ENCODE peak calls at places on chromosome 7, in ten cellular contexts. T is sigmoid colon, M is HCT116, D is GM23338, O is suprapubic skin, Q is transverse colon, L is breast epithelium, X is K562, N is spleen, V is esophagus muscularis mucosa. S is an unnamed sample. For H3K4me1, the result is how much of the 10 kb centered on the place peaks cover.

GRCh38 chr7:30159698-30160143 is 24.9 kb downstream of the MTURN start:
- DNase-seq in Q (peak), O (no peak), M (no peak), T (no peak), N (peak), X (peak), V (no peak), L (no peak), D (peak), S (peak)

GRCh38 chr7:94577357-94577756 is 67.7 kb downstream of the CASD1 start:
- DNase-seq in D (no peak), Q (no peak), N (no peak), M (no peak), X (no peak), V (no peak), L (no peak), T (no peak), O (no peak), S (no peak)

GRCh38 chr7:47485640-47486435 is 96.1 kb downstream of the TNS3 start:
- DNase-seq in V (no peak), D (no peak), X (no peak), T (no peak), M (no peak), L (peak), N (peak), Q (peak), O (no peak), S (peak)

GRCh38 chr7:4066206-4066605 is 615.9 kb upstream of the FOXK1 start:
- DNase-seq in M (no peak), Q (no peak), X (no peak), L (no peak), V (no peak), T (no peak), O (no peak), D (no peak), N (no peak), S (peak)

GRCh38 chr7:149850007-149850594 is 11.9 kb downstream of the ZNF862 start:
- DNase-seq in N (no peak), V (no peak), M (no peak), L (no peak), T (no peak), Q (no peak), D (no peak), X (no peak), O (no peak), S (no peak)

GRCh38 chr7:148918058-148918596 is 34.0 kb upstream of the EZH2 start:
- DNase-seq in V (no peak), O (no peak), X (no peak), Q (no peak), N (no peak), D (no peak), T (no peak), M (no peak), L (no peak), S (no peak)

GRCh38 chr7:85014936-85015335 is 171.9 kb downstream of the SEMA3D start:
- DNase-seq in N (no peak), L (no peak), Q (no peak), D (peak), M (no peak), V (no peak), T (no peak), O (no peak), X (peak), S (no peak)

GRCh38 chr7:143205560-143206293 is 16.1 kb upstream of the TAS2R40 start:
- DNase-seq in D (no peak), M (no peak), O (no peak), N (no peak), X (no peak), L (peak), V (no peak), Q (peak), T (peak), S (no peak)

GRCh38 chr7:46811529-46811928 is 770.4 kb downstream of the TNS3 start:
- DNase-seq in N (no peak), M (no peak), V (no peak), L (no peak), Q (no peak), T (peak), D (no peak), X (no peak), O (no peak), S (no peak)

GRCh38 chr7:32335107-32335506 is 155.1 kb downstream of the LSM5 start:
- DNase-seq in Q (no peak), T (no peak), N (no peak), M (no peak), V (peak), D (no peak), O (no peak), L (no peak), X (no peak), S (no peak)

GRCh38 chr7:140607441-140607989 is 33.1 kb downstream of the DENND2A start:
- DNase-seq in L (peak), T (peak), D (no peak), Q (peak), X (no peak), V (no peak), N (peak), O (peak), M (no peak), S (no peak)

GRCh38 chr7:76294344-76295024 is 8.0 kb upstream of the HSPB1 start:
- DNase-seq in V (peak), L (peak), D (peak), Q (peak), X (peak), T (peak), M (peak), O (peak), N (peak), S (peak)

GRCh38 chr7:137834552-137834951 is 12.2 kb downstream of the DGKI start:
- DNase-seq in T (no peak), L (no peak), X (no peak), O (no peak), Q (no peak), D (no peak), V (peak), N (no peak), M (no peak), S (no peak)

DNA sequence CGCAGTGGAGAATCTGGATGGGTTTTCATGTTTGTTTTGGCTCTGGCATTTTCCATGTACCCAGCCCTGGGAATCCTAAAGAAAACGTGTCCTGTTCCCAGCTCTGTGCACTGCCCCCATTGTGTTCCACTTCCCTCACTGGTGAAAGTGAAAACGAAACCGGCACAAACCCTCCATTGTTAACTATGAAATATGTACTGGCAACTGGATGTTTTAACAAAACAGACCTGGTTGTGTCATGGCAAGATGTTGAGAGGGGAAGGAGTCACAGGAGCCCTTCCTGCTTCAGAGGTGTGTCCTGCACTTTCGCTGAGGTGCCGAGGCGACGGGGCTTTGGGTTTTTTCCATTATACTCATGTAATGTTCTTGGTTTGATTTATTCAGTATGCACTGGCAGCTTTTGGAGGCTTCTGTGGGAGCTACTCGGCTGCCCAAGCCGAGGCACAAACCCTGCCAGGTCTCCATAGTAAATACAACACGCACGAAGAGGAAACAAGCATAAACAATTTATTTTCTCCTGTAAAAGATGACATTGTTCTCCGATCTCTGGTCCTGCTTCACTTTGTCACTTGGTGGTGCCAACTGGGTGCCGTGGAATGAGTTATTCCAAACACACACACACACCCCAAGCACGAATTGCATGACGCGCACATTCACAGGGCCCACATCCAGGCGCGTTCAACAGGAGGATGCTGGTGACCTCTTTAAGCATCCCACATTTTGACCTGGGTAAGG is 118.2 kb downstream of the CDK6 start:
- DNase-seq in X (no peak), O (no peak), V (no peak), T (peak), N (peak), D (no peak), L (peak), Q (peak), M (no peak), S (peak)
- H3K27ac ChIP-seq in X (no peak), O (peak), V (peak), T (peak), N (peak), D (no peak), L (peak), Q (peak), M (no peak), S (peak)

GRCh38 chr7:108420482-108420908 is 35.7 kb downstream of the NRCAM start:
- DNase-seq in D (no peak), Q (no peak), M (no peak), O (no peak), V (no peak), T (no peak), L (no peak), X (no peak), N (no peak), S (no peak)
- TF ChIP-seq POLR2AphosphoS5 in D (no peak), Q (no peak), M (no peak), O (no peak), V (no peak), T (no peak), L (no peak), X (no peak), N (no peak), S (no peak)

DNA sequence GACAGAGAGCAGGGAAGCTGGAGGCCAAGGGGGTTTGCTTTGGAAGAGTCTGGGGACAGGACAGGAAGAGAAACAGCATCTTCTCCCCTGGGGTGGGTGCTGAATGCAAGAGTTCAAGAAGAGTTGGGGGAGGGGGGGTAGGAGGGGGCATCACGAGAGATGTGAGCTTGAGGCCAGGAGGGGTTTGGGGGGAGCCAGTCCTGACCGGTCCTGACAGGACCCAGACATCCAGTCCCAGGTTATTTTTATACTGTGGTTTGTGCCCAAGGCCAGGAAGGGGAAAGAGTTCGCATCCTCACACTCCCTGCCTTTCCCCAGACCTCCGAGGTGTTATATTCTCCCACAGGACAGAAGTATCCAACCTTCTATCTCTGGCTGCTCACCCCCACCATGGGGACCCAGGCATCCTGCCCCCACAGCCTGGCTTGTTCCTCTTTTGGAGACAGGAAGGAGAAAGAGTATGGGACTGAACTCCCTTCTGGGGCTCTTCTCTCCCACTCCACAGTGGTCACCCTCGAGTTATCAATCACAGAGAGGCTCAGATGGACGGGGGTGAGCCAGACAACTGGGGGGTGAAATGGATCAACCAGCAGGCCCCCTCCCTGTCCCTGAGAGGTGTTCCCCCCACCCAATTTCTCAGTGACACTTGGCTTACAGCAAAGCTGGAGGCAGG is 2.8 kb downstream of the TSC22D4 start:
- DNase-seq in L (no peak), V (no peak), D (no peak), O (no peak), T (no peak), N (peak), M (no peak), X (no peak), Q (no peak), S (no peak)
- H3K4me1 ChIP-seq in L (under half), V (half or more), D (under half), O (half or more), T (under half), N (half or more), M (under half), X (under half), Q (half or more), S (half or more)

GRCh38 chr7:105013818-105014724 is at the start of gene KMT2E:
- DNase-seq in N (peak), X (peak), Q (peak), M (peak), O (peak), D (peak), T (peak), L (peak), V (peak), S (peak)

GRCh38 chr7:105014725-105015630 is 973 bp downstream of the KMT2E start:
- DNase-seq in O (no peak), D (peak), V (no peak), M (no peak), X (peak), Q (peak), T (peak), N (peak), L (peak), S (peak)

GRCh38 chr7:105015631-105015965 is 1.6 kb downstream of the KMT2E start:
- DNase-seq in D (peak), O (no peak), M (no peak), V (no peak), N (no peak), T (no peak), Q (peak), X (peak), L (no peak), S (peak)

GRCh38 chr7:105017263-105018051 is 3.5 kb downstream of the KMT2E start:
- DNase-seq in Q (no peak), D (no peak), M (no peak), N (no peak), X (peak), V (no peak), O (no peak), T (no peak), L (no peak), S (no peak)

GRCh38 chr7:105016083-105017075 is 2.4 kb downstream of the KMT2E start:
- DNase-seq in M (no peak), N (no peak), L (no peak), V (no peak), D (no peak), O (no peak), X (no peak), Q (no peak), T (no peak), S (no peak)
- H3K27ac ChIP-seq in M (no peak), N (peak), L (peak), V (peak), D (no peak), O (peak), X (peak), Q (peak), T (peak), S (peak)

GRCh38 chr7:129845178-129845971 is 107.4 kb downstream of the UBE2H start:
- DNase-seq in V (no peak), L (no peak), O (no peak), M (peak), X (peak), T (no peak), N (no peak), D (no peak), Q (no peak), S (no peak)
- TF ChIP-seq POLR2AphosphoS5 in V (no peak), L (no peak), O (no peak), M (no peak), X (peak), T (no peak), N (no peak), D (no peak), Q (no peak), S (no peak)

DNA sequence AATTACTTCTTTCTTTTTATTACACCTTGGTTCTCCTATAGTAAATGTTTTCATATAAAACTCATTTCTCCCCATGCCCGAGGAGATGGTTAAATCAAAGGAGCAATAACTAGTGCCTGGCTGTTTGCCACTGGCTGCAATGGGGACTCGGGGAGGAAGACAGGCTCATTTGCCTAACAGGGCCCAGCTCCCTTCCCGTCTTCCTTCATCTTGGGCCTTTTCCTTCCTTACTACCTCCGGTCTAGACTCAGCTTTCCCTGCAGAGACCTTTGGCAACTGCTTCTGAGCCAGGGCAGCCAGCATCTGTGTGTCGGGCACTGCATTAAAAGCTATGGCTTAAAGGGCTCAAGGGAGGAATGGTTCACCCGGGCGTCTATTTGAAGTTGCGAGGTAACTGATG is 63.5 kb downstream of the CALD1 start:
- DNase-seq in V (no peak), O (no peak), Q (no peak), X (no peak), L (no peak), N (no peak), T (no peak), M (no peak), D (no peak), S (no peak)
- H3K4me1 ChIP-seq in V (half or more), O (under half), Q (under half), X (under half), L (under half), N (under half), T (under half), M (under half), D (under half), S (under half)

GRCh38 chr7:22348379-22348778 is 8.6 kb downstream of the RAPGEF5 start:
- DNase-seq in T (no peak), V (no peak), D (no peak), O (no peak), Q (no peak), M (no peak), L (no peak), X (peak), N (no peak), S (no peak)

GRCh38 chr7:22351329-22351692 is 5.6 kb downstream of the RAPGEF5 start:
- DNase-seq in T (no peak), L (no peak), O (no peak), N (no peak), D (no peak), M (no peak), Q (no peak), V (no peak), X (no peak), S (no peak)

GRCh38 chr7:22352812-22353340 is 4.1 kb downstream of the RAPGEF5 start:
- DNase-seq in Q (no peak), X (no peak), M (no peak), T (no peak), O (no peak), N (no peak), D (no peak), V (no peak), L (no peak), S (no peak)

GRCh38 chr7:22351878-22352277 is 5.1 kb downstream of the RAPGEF5 start:
- DNase-seq in D (no peak), M (no peak), X (no peak), L (no peak), N (no peak), O (no peak), Q (no peak), V (no peak), T (no peak), S (no peak)

DNA sequence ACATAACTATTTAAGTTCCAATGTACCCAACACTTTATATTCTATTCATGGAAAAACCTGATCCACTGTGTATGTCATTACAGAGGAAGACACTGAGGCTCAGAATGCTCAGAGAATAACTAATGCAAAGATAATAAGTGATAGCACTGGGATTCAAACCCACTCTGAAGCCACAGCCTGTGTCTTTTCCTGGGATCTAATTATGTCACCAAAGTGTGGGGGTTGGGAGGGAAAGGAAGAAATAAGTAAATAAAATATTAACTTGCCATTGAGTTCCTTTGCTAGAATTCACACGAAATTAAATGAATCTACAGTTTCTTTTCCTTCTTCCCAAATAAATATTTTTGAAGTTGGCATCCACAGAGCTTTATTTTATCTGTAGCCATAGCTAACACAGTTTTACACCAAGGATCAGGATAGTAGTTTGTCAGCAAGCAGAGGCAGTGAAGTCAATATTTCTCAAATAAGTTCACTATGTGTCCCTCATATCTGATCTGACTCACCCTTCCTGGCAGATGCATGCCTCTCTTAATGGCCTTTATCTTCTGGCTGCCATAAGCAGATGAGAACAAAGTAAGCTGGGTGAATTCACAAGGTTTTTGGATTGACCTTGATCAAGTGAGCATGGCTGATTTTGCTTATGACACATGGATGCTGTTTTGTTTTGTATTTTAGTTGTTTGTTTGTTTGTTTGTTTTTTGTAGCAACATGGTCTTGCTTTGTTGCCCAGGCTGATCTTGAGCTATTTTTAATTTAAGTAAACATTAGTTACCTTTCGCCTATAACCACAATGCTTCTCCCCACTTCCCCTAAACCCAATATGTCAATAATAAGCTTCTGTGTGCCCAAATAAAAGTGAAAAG is 6.3 kb downstream of the RAPGEF5 start:
- DNase-seq in D (no peak), L (no peak), X (peak), O (no peak), Q (no peak), M (peak), N (no peak), V (no peak), T (no peak), S (no peak)
- H3K27ac ChIP-seq in D (no peak), L (no peak), X (peak), O (no peak), Q (peak), M (peak), N (peak), V (no peak), T (no peak), S (no peak)

S was measured in stomach.